ENCODE peak calls at places on chromosomes 7 and 10, in six cellular contexts. Y, X, U, E, Z and I are unnamed samples.

GRCh38 chr10:100934084-100934659 is 21.4 kb downstream of the SLF2 start:
- DNase-seq in Y (no peak), Z (no peak), E (no peak), U (no peak), X (no peak), I (no peak)

GRCh38 chr10:1376384-1376945 is 320.3 kb downstream of the WDR37 start:
- DNase-seq in U (no peak), X (no peak), Z (no peak), E (no peak), Y (no peak), I (no peak)

GRCh38 chr7:151608031-151608551 is 88.4 kb upstream of the RHEB start:
- DNase-seq in E (no peak), X (no peak), U (no peak), Z (no peak), Y (no peak), I (no peak)

GRCh38 chr10:96678725-96679124 is 41.6 kb downstream of the PIK3AP1 start:
- DNase-seq in E (no peak), Z (no peak), Y (no peak), X (no peak), U (no peak), I (no peak)

GRCh38 chr10:10796061-10796773 is 221.5 kb upstream of the CELF2 start:
- DNase-seq in X (no peak), Z (no peak), Y (no peak), U (no peak), E (no peak), I (peak; percentile 49)

GRCh38 chr7:135441791-135442190 is 68.1 kb downstream of the CNOT4 start:
- DNase-seq in X (no peak), Y (no peak), Z (no peak), U (peak; percentile 65), E (no peak), I (no peak)

GRCh38 chr7:156935250-156935649 is 14.3 kb upstream of the NOM1 start:
- DNase-seq in E (no peak), Z (no peak), U (no peak), Y (no peak), X (no peak), I (no peak)

GRCh38 chr10:126350216-126350992 is 37.9 kb downstream of the ADAM12 start:
- DNase-seq in X (no peak), Y (no peak), Z (no peak), E (no peak), U (peak; percentile 99), I (no peak)

GRCh38 chr7:48090095-48090805 is 1.2 kb downstream of the UPP1 start:
- DNase-seq in U (peak; percentile 46), E (peak; percentile 45), Z (peak; percentile 65), X (no peak), Y (no peak), I (no peak)

GRCh38 chr7:100574362-100575205 is 884 bp upstream of the SAP25 start:
- DNase-seq in U (no peak), Z (peak; percentile 54), Y (no peak), E (no peak), X (no peak), I (no peak)

GRCh38 chr7:157432957-157433576 is 96.3 kb downstream of the DNAJB6 start:
- DNase-seq in Y (peak; percentile 34), Z (no peak), U (no peak), E (no peak), X (peak; percentile 47), I (no peak)

GRCh38 chr7:103117016-103117415 is 31.9 kb downstream of the NAPEPLD start:
- DNase-seq in U (no peak), Y (no peak), Z (no peak), E (no peak), X (no peak), I (no peak)

GRCh38 chr7:5477723-5478531 is 54.3 kb upstream of the TNRC18 start:
- DNase-seq in Z (no peak), U (no peak), X (no peak), Y (no peak), E (no peak), I (no peak)

GRCh38 chr7:50696810-50697582 is 85.7 kb downstream of the GRB10 start:
- DNase-seq in Y (no peak), E (no peak), U (no peak), X (no peak), Z (no peak), I (no peak)

GRCh38 chr7:801940-802364 is 30.3 kb upstream of the SUN1 start:
- DNase-seq in Z (no peak), X (no peak), Y (no peak), U (no peak), E (peak; percentile 58), I (peak; percentile 90)

GRCh38 chr7:112938895-112939588 is 147.6 kb downstream of the GPR85 start:
- DNase-seq in X (no peak), E (no peak), Z (peak; percentile 69), Y (peak; percentile 23), U (peak; percentile 26), I (peak; percentile 37)

GRCh38 chr10:90087197-90088007 is 386.0 kb downstream of the KIF20B start:
- DNase-seq in U (peak; percentile 74), Z (no peak), E (no peak), Y (no peak), X (no peak), I (no peak)

GRCh38 chr10:17335065-17335464 is 107.0 kb downstream of the VIM start:
- DNase-seq in U (peak; percentile 91), X (no peak), Z (no peak), E (no peak), Y (no peak), I (no peak)

GRCh38 chr7:141558544-141559183 is 7.5 kb downstream of the AGK start:
- DNase-seq in E (no peak), Y (no peak), U (peak; percentile 76), Z (no peak), X (no peak), I (no peak)

GRCh38 chr10:12431453-12432101 is 82.2 kb downstream of the CAMK1D start:
- DNase-seq in X (no peak), E (no peak), Z (no peak), U (no peak), Y (no peak), I (no peak)

GRCh38 chr7:29140873-29141468 is 5.4 kb downstream of the CPVL start:
- DNase-seq in E (no peak), U (no peak), Y (no peak), Z (no peak), X (no peak), I (no peak)

GRCh38 chr10:49385939-49386922 is 9.7 kb downstream of the DRGX start:
- DNase-seq in Z (no peak), X (no peak), Y (no peak), U (no peak), E (no peak), I (no peak)

GRCh38 chr7:95398155-95398940 is 2.2 kb upstream of the PON3 start:
- DNase-seq in X (no peak), U (no peak), Y (no peak), E (no peak), Z (no peak), I (no peak)

DNA sequence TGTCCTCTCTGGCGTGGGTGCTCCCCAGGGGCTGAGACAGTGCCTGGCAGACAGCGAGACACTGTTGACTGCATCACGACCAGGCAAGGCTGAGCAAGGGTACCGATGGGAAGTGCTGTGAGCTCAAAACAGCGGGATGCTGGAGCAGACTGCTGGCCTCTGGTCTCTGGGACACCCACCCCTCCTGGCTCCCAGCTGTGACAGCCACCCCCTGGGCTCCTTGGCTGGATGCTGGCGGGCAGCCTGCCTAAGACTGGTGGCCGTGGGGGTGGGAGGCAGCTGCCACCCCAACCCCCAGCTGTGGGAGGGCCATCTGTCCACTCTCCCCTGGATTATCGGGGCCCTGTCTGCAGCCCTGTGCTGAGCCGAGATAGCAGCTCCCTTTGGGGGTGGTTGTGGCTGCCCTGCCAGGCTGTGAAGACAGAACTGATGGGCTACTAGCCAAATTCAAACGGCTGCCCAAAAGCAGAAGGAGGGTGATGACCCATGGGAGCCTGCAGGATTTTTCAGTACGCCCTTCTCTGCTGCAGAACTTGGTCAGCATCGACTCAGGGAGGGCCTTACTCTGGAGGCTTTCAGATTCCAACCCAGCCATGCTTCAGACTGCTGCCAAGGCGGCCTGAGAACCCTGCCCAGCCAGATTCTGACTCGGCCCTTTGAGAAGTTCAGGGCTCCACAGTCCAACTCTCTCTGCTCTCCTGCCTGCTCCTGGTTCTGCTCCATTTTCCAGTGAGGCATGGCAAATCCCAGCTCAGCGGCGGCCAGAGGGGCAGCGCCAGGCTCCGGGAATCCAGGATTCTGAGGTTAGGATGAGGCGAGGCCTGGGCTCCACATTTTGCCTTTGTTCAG is 125.3 kb downstream of the NEURL1 start:
- DNase-seq in Z (peak; percentile 76), E (peak; percentile 74), X (no peak), Y (no peak), U (peak; percentile 60), I (peak; percentile 49)
- H3K4me1 ChIP-seq in Z (peaks cover 87% of the 10 kb centered on the region), E (peaks cover 77% of the 10 kb centered on the region), X (no peaks in the 10 kb centered on the region), Y (no peaks in the 10 kb centered on the region), U (peaks cover 13% of the 10 kb centered on the region), I (peaks cover 9% of the 10 kb centered on the region)

DNA sequence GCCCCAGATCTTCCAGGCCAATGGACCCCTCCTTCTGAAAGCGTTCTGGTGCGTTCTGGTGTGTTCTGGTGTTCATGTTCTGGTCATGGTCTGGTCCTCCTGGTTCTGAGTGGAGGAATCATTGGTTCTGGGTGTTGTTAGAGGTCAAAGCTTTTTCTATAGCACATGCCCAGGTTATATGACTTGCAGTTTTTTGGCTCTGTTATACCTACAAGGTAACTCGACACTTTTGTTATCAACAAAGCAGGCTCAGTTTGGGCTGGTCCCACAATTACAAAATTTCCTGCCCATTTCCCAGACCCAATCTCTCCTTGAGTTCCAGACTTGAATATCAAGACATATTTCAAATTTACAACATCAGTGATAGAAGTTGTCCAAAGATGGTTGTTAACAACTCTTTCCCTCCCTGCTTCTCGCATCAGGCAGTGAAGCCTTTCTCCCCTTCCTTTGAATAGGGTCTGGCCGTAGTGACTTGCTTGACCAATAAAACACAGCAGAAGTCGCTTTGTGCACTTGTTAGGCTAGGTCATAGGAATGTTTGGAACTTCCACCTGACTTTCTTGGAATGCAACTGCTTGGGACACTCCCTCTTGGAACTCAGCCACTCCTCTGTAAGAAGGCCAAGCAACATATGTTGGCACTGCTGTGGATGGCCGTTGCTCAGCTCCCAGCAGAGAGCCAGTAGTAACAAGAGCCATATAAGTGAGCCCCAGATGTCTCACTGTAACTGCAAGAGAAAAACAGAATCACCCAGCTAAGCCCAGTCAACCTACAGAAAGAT is 83.1 kb upstream of the STEAP1B start:
- DNase-seq in Y (no peak), U (peak; percentile 95), E (no peak), Z (no peak), X (no peak), I (peak; percentile 83)
- H3K4me1 ChIP-seq in Y (no peaks in the 10 kb centered on the region), U (peaks cover 32% of the 10 kb centered on the region), E (peaks cover 27% of the 10 kb centered on the region), Z (peaks cover 47% of the 10 kb centered on the region), X (no peaks in the 10 kb centered on the region), I (peaks cover 17% of the 10 kb centered on the region)

GRCh38 chr7:74479961-74480829 is 26.5 kb downstream of the GTF2IRD1 start:
- DNase-seq in Z (peak; percentile 88), E (peak; percentile 83), Y (no peak), X (no peak), U (peak; percentile 89), I (peak; percentile 64)
- H3K4me1 ChIP-seq in Z (peaks cover 54% of the 10 kb centered on the region), E (peaks cover 42% of the 10 kb centered on the region), Y (no peaks in the 10 kb centered on the region), X (no peaks in the 10 kb centered on the region), U (peaks cover 74% of the 10 kb centered on the region), I (peaks cover 15% of the 10 kb centered on the region)

DNA sequence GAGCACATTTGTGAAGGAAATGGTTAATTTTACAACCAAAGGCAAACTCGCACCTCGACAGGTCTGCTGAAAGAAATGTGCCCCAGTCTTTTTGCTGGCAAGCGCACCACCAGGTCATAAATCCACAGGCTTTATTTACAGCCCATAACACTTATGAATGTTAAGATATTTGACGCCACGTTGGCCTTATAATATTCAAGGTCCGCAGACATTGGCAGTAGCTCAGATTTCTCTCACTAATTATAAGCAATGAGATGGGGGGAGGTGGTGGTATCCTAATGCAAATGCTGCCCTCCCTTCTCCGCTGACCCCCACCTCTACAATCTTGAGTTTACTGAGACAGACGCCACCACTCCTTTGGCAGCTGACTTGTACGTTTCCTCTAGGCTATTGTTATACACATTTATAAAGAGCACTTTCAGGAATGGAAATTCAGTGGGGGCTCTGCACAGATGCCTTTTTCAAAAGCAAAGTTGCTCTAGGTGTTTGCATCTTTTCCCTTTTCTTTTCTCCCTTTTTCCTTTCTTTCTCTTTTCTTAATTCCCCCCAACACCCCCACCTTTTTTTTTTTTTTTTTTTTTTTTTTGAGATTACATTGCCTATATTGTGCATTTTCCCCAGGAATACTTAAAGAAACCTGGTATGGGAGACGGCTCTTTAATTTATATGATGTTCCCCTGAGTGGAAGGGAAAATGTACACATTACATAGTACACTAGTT is 6.7 kb downstream of the TCF7L2 start:
- DNase-seq in Z (no peak), U (peak; percentile 36), E (no peak), Y (no peak), X (no peak), I (no peak)
- H3K4me1 ChIP-seq in Z (peaks cover 78% of the 10 kb centered on the region), U (peaks cover 68% of the 10 kb centered on the region), E (peaks cover 45% of the 10 kb centered on the region), Y (peaks cover 9% of the 10 kb centered on the region), X (peaks cover 5% of the 10 kb centered on the region), I (peaks cover 16% of the 10 kb centered on the region)